ENCODE peak calls at places on chromosomes 13 and 19, in four cellular contexts. H is spleen; L is DND-41; E is effector memory CD4-positive, alpha-beta T cell. Q is an unnamed sample.

GRCh38 chr13:104577029-104577820 is 1511.0 kb upstream of the SLC10A2 start:
- DNase-seq in H (no peak), L (no peak), E (no peak), Q (no peak)

GRCh38 chr13:98216135-98216565 is 39.1 kb upstream of the RNF113B start:
- DNase-seq in H (no peak), L (no peak), E (no peak), Q (no peak)

GRCh38 chr19:6568816-6569215 is 22.1 kb downstream of the CD70 start:
- DNase-seq in H (no peak), L (no peak), E (no peak), Q (no peak)

GRCh38 chr19:16726916-16727315 is 7.3 kb downstream of the NWD1 start:
- DNase-seq in H (no peak), L (no peak), E (no peak), Q (no peak)

GRCh38 chr13:54733639-54734038 is 1705.0 kb downstream of the OLFM4 start:
- DNase-seq in H (no peak), L (no peak), E (no peak), Q (no peak)

GRCh38 chr19:3670258-3670795 is 29.9 kb downstream of the PIP5K1C start:
- DNase-seq in H (no peak), L (no peak), E (no peak), Q (peak; percentile 90)

GRCh38 chr19:17680235-17680722 is 7.9 kb downstream of the UNC13A start:
- DNase-seq in H (peak; percentile 86), L (no peak), E (peak; percentile 15), Q (peak; percentile 20)

GRCh38 chr13:76594435-76594834 is 291.8 kb downstream of the KCTD12 start:
- DNase-seq in H (no peak), L (no peak), E (no peak), Q (no peak)

GRCh38 chr13:40895715-40896184 is 106.3 kb downstream of the SLC25A15 start:
- DNase-seq in H (no peak), L (no peak), E (no peak), Q (no peak)

GRCh38 chr13:112146073-112146360 is 79.1 kb downstream of the SOX1 start:
- DNase-seq in H (peak; percentile 58), L (no peak), E (no peak), Q (no peak)

GRCh38 chr13:37899753-37900152 is 30.2 kb upstream of the TRPC4 start:
- DNase-seq in H (no peak), L (no peak), E (no peak), Q (no peak)

GRCh38 chr13:110216403-110217041 is 90.4 kb downstream of the COL4A1 start:
- DNase-seq in H (peak; percentile 23), L (no peak), E (no peak), Q (no peak)

GRCh38 chr13:66506979-66507378 is 723.2 kb downstream of the PCDH9 start:
- DNase-seq in H (no peak), L (no peak), E (no peak), Q (no peak)

GRCh38 chr13:27425918-27426630 is 1.7 kb downstream of the GTF3A start:
- DNase-seq in H (peak; percentile 92), L (peak; percentile 87), E (peak; percentile 70), Q (peak; percentile 77)

GRCh38 chr13:75079226-75079625 is 402.7 kb downstream of the TBC1D4 start:
- DNase-seq in H (no peak), L (no peak), E (no peak), Q (no peak)

GRCh38 chr13:33871207-33872004 is 53.5 kb downstream of the RFC3 start:
- DNase-seq in H (no peak), L (no peak), E (no peak), Q (no peak)

GRCh38 chr13:98994896-98995295 is 17.0 kb upstream of the DOCK9 start:
- DNase-seq in H (no peak), L (peak; percentile 58), E (no peak), Q (no peak)

GRCh38 chr13:45267215-45267614 is 66.4 kb upstream of the KCTD4 start:
- DNase-seq in H (no peak), L (no peak), E (no peak), Q (no peak)

GRCh38 chr19:39833464-39834286 is at the start of gene DYRK1B:
- DNase-seq in H (peak; percentile 98), L (peak; percentile 96), E (peak; percentile 98), Q (peak; percentile 98)

GRCh38 chr19:4506449-4507149 is 11.7 kb downstream of the PLIN4 start:
- DNase-seq in H (no peak), L (no peak), E (no peak), Q (no peak)

GRCh38 chr13:90493667-90494066 is 853.8 kb upstream of the MIR17HG start:
- DNase-seq in H (no peak), L (no peak), E (no peak), Q (no peak)

GRCh38 chr13:114068723-114069322 is 63.6 kb downstream of the RASA3 start:
- DNase-seq in H (peak; percentile 81), L (no peak), E (no peak), Q (no peak)

GRCh38 chr19:3096267-3096901 is 2.2 kb downstream of the GNA11 start:
- DNase-seq in H (peak; percentile 73), L (no peak), E (no peak), Q (no peak)

GRCh38 chr19:3976495-3977241 is 5.8 kb upstream of the DAPK3 start:
- DNase-seq in H (no peak), L (no peak), E (no peak), Q (no peak)

GRCh38 chr19:3284759-3285646 is 60.5 kb downstream of the CELF5 start:
- DNase-seq in H (no peak), L (peak; percentile 56), E (peak; percentile 72), Q (peak; percentile 96)

GRCh38 chr19:4803736-4804695 is 12.5 kb downstream of the FEM1A start:
- DNase-seq in H (peak; percentile 84), L (peak; percentile 80), E (peak; percentile 33), Q (no peak)

GRCh38 chr13:91134773-91135124 is 212.7 kb upstream of the MIR17HG start:
- DNase-seq in H (no peak), L (no peak), E (no peak), Q (no peak)

GRCh38 chr13:50635504-50635903 is 208.0 kb downstream of the DLEU7 start:
- DNase-seq in H (no peak), L (no peak), E (no peak), Q (no peak)

GRCh38 chr13:44236370-44236769 is 137.3 kb upstream of the SERP2 start:
- DNase-seq in H (no peak), L (no peak), E (no peak), Q (no peak)

GRCh38 chr19:30131246-30131645 is 189.2 kb downstream of the URI1 start:
- DNase-seq in H (peak; percentile 44), L (no peak), E (no peak), Q (no peak)

GRCh38 chr13:41587490-41587889 is 130.1 kb downstream of the RGCC start:
- DNase-seq in H (no peak), L (no peak), E (no peak), Q (no peak)

GRCh38 chr19:18417250-18418033 is 1.8 kb upstream of the SSBP4 start:
- DNase-seq in H (peak; percentile 93), L (peak; percentile 67), E (no peak), Q (no peak)

GRCh38 chr19:55476100-55476775 is at the start of gene ZNF628:
- DNase-seq in H (peak; percentile 99), L (peak; percentile 99), E (peak; percentile 90), Q (peak; percentile 98)
- H3K27ac ChIP-seq in H (peak within 1 kb of the TSS; percentile 99), L (peak within 1 kb of the TSS; percentile 90), E (peak within 1 kb of the TSS; percentile 86), Q (peak within 1 kb of the TSS; percentile 98)

DNA sequence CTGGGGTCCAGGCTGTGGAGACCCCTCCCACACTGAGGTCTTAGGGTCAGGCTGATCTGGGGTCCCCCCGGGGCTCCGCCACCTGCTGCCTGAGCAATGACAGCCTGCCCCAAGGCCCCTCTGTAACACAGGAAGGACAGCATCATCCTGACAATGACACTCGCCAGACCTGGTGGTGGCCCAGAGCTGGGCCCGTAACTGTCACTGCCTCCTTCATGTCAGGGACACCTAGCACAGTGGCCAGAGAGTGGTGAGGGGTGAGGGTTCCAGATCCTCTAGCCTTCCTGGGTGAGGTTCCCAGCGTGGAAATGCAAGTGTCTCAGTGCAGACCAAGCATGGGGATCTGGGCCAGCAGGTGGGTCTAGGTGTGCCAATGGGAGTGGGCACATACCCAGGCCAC is 27.8 kb downstream of the OPA3 start:
- DNase-seq in H (no peak), L (no peak), E (no peak), Q (no peak)
- H3K27ac ChIP-seq in H (no peak overlapping the region), L (no peak overlapping the region), E (no peak overlapping the region), Q (no peak overlapping the region)

GRCh38 chr19:13053761-13054604 is 48.7 kb downstream of the LYL1 start:
- DNase-seq in H (no peak), L (no peak), E (no peak), Q (peak; percentile 98)

GRCh38 chr19:13053238-13053637 is 49.4 kb downstream of the LYL1 start:
- DNase-seq in H (no peak), L (no peak), E (no peak), Q (no peak)

GRCh38 chr19:13055213-13056051 is 47.2 kb downstream of the LYL1 start:
- DNase-seq in H (no peak), L (no peak), E (no peak), Q (peak; percentile 78)

GRCh38 chr19:13056052-13056660 is 46.5 kb downstream of the LYL1 start:
- DNase-seq in H (no peak), L (no peak), E (no peak), Q (no peak)

GRCh38 chr19:13054605-13055212 is 47.9 kb downstream of the LYL1 start:
- DNase-seq in H (no peak), L (no peak), E (no peak), Q (no peak)
- H3K27ac ChIP-seq in H (peak overlapping the region; percentile 76), L (no peak overlapping the region), E (no peak overlapping the region), Q (peak overlapping the region; percentile 100)

GRCh38 chr13:64248371-64249065 is 2832.9 kb upstream of the PCDH20 start:
- DNase-seq in H (no peak), L (no peak), E (no peak), Q (no peak)
- H3K27ac ChIP-seq in H (no peak overlapping the region), L (no peak overlapping the region), E (no peak overlapping the region), Q (no peak overlapping the region)

GRCh38 chr19:1154731-1155351 is 19.2 kb downstream of the SBNO2 start:
- DNase-seq in H (peak; percentile 95), L (no peak), E (no peak), Q (peak; percentile 81)
- H3K27ac ChIP-seq in H (peak overlapping the region; percentile 93), L (no peak overlapping the region), E (no peak overlapping the region), Q (peak overlapping the region; percentile 92)

GRCh38 chr19:50510700-50511068 is 307 bp downstream of the JOSD2 start:
- DNase-seq in H (no peak), L (no peak), E (no peak), Q (no peak)
- H3K27ac ChIP-seq in H (peak overlapping the region; percentile 89), L (peak overlapping the region; percentile 81), E (peak overlapping the region; percentile 81), Q (peak overlapping the region; percentile 87)

GRCh38 chr19:56351208-56351607 is 36.6 kb upstream of the ZSCAN5A start:
- DNase-seq in H (no peak), L (no peak), E (no peak), Q (no peak)

GRCh38 chr19:56350416-56351045 is 35.9 kb upstream of the ZSCAN5A start:
- DNase-seq in H (no peak), L (peak; percentile 54), E (no peak), Q (peak; percentile 22)

GRCh38 chr19:56360841-56361240 is 32.5 kb downstream of the ZNF582 start:
- DNase-seq in H (no peak), L (no peak), E (no peak), Q (no peak)

GRCh38 chr19:56356944-56357343 is 36.4 kb downstream of the ZNF582 start:
- DNase-seq in H (no peak), L (no peak), E (no peak), Q (no peak)

DNA sequence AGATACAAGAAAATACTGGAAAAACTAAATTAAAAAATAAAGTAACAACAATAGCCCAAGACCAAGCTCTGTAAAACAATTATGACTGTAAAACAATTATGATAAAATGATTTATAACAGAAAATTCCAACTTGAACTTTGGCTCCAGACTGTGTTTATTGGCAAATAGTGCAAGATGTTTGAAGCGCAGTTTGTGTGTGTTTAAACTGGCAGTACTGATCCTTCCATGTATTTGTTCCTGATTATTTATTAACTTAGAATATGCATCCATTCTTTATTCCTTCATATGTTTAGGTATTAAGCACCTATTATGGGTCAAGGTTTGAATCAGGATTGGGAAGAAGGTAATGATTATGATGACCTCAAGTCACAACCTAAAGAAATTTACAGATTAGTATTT is 37.8 kb downstream of the ZNF582 start:
- DNase-seq in H (no peak), L (no peak), E (no peak), Q (no peak)
- H3K27ac ChIP-seq in H (no peak overlapping the region), L (no peak overlapping the region), E (no peak overlapping the region), Q (no peak overlapping the region)